ENCODE peak calls at places on chromosomes 4 and X, in eight cellular contexts. Q is stimulated activated CD4-positive, alpha-beta T cell treated with anti-CD3 and anti-CD28 coated beads, Interleukin-4, amount 100 ng/mL, for 48 hours; W is AG20443; T is activated gamma-delta T cell treated with Interleukin-2 at 50 U/mL for 16 hours; R is neural progenitor cell; G is kidney; I is heart left ventricle; N is body of pancreas. D is an unnamed sample.

GRCh38 chr4:65834707-65835106 is 164.4 kb upstream of the EPHA5 start:
- DNase-seq in T (no peak), Q (no peak), R (no peak), G (no peak), W (no peak), I (no peak), N (no peak), D (no peak)

GRCh38 chr4:3369781-3370660 is 71.7 kb upstream of the HGFAC start:
- DNase-seq in I (peak; percentile 59), W (peak; percentile 91), N (no peak), R (peak; percentile 87), T (no peak), G (no peak), Q (peak; percentile 42), D (peak; percentile 62)

GRCh38 chrX:155962906-155963305 is 34.6 kb upstream of the IL9R start:
- DNase-seq in I (no peak), W (no peak), N (no peak), T (no peak), G (no peak), Q (no peak), R (no peak), D (no peak)

GRCh38 chr4:20641971-20642370 is 58.3 kb upstream of the PACRGL start:
- DNase-seq in T (no peak), R (no peak), G (no peak), W (no peak), I (no peak), N (no peak), Q (no peak), D (no peak)

GRCh38 chrX:4944767-4945166 is 1231.3 kb upstream of the PRKX start:
- DNase-seq in T (no peak), Q (no peak), G (no peak), R (peak; percentile 23), N (no peak), W (no peak), I (no peak), D (no peak)

GRCh38 chr4:146335763-146336412 is 121.5 kb downstream of the REELD1 start:
- DNase-seq in G (no peak), N (no peak), Q (no peak), W (no peak), R (no peak), T (no peak), I (no peak), D (no peak)

GRCh38 chr4:24394041-24394440 is 190.3 kb downstream of the DHX15 start:
- DNase-seq in G (no peak), R (no peak), I (no peak), T (no peak), W (peak; percentile 22), Q (no peak), N (no peak), D (no peak)

GRCh38 chr4:111778543-111778942 is 366.7 kb upstream of the FAM241A start:
- DNase-seq in Q (no peak), T (no peak), G (no peak), I (no peak), W (peak; percentile 29), N (no peak), R (peak; percentile 31), D (no peak)

GRCh38 chr4:95835672-95836071 is 4.2 kb upstream of the PDHA2 start:
- DNase-seq in N (no peak), Q (no peak), I (no peak), G (no peak), T (no peak), R (peak; percentile 51), W (no peak), D (peak; percentile 24)

GRCh38 chr4:33998204-33998603 is 2246.1 kb downstream of the ARAP2 start:
- DNase-seq in I (no peak), T (no peak), G (no peak), W (no peak), N (no peak), R (no peak), Q (no peak), D (peak; percentile 4)

D was measured in neuronal stem cell.